ENCODE peak calls at places on chromosome 14, in eight cellular contexts. F is lower leg skin, M is cardiac fibroblast, W is GM23338, O is body of pancreas, T is AG09309, E is GM20000, B is sigmoid colon. P is an unnamed sample.

GRCh38 chr14:88879016-88879415 is 54.6 kb downstream of the TTC8 start:
- DNase-seq in M (peak; percentile 97), F (no peak), B (no peak), E (no peak), W (no peak), T (no peak), O (no peak), P (no peak)

GRCh38 chr14:41404121-41404520 is 202.6 kb upstream of the LRFN5 start:
- DNase-seq in M (peak; percentile 1), F (no peak), O (no peak), T (no peak), E (no peak), W (peak; percentile 10), B (no peak), P (no peak)

GRCh38 chr14:60064491-60065072 is 27.1 kb upstream of the PCNX4 start:
- DNase-seq in E (peak; percentile 31), O (no peak), F (no peak), W (peak; percentile 37), M (peak; percentile 67), T (no peak), B (no peak), P (no peak)

GRCh38 chr14:73633115-73633514 is 11.7 kb upstream of the DNAL1 start:
- DNase-seq in E (no peak), T (no peak), B (no peak), O (no peak), F (no peak), W (no peak), M (no peak), P (no peak)

GRCh38 chr14:103207038-103207403 is 83.8 kb downstream of the TNFAIP2 start:
- DNase-seq in M (peak; percentile 34), F (peak; percentile 87), B (peak; percentile 94), O (peak; percentile 73), E (no peak), W (peak; percentile 80), T (peak; percentile 49), P (peak; percentile 71)

GRCh38 chr14:59118171-59118570 is 70.3 kb upstream of the DAAM1 start:
- DNase-seq in B (no peak), T (no peak), O (no peak), F (no peak), W (no peak), M (no peak), E (no peak), P (no peak)

GRCh38 chr14:102645746-102646440 is 53.4 kb downstream of the RCOR1 start:
- DNase-seq in F (no peak), M (no peak), O (no peak), T (no peak), E (no peak), W (no peak), B (no peak), P (no peak)

GRCh38 chr14:99530407-99530806 is 49.2 kb downstream of the CCNK start:
- DNase-seq in W (no peak), F (no peak), E (no peak), B (no peak), O (no peak), M (no peak), T (no peak), P (no peak)

GRCh38 chr14:64705406-64706118 is 1.3 kb downstream of the PLEKHG3 start:
- DNase-seq in O (peak; percentile 33), W (no peak), T (no peak), E (peak; percentile 32), F (no peak), M (no peak), B (peak; percentile 80), P (peak; percentile 60)

GRCh38 chr14:29039171-29039570 is 272.6 kb downstream of the FOXG1 start:
- DNase-seq in W (peak; percentile 32), M (peak; percentile 18), T (no peak), B (no peak), F (no peak), E (no peak), O (no peak), P (no peak)

GRCh38 chr14:78417532-78417931 is 247.4 kb downstream of the NRXN3 start:
- DNase-seq in B (no peak), W (no peak), O (no peak), M (no peak), E (no peak), F (no peak), T (no peak), P (no peak)

GRCh38 chr14:100488057-100488456 is 99.2 kb downstream of the BEGAIN start:
- DNase-seq in E (no peak), B (no peak), O (no peak), F (no peak), T (no peak), M (no peak), W (no peak), P (no peak)

GRCh38 chr14:58107947-58108552 is 44.0 kb downstream of the ARMH4 start:
- DNase-seq in B (no peak), T (peak; percentile 40), F (peak; percentile 22), W (peak; percentile 75), M (peak; percentile 88), E (peak; percentile 47), O (peak; percentile 25), P (peak; percentile 32)

GRCh38 chr14:43647302-43647701 is 859.8 kb downstream of the FSCB start:
- DNase-seq in T (no peak), E (no peak), M (no peak), F (no peak), O (no peak), B (no peak), W (peak; percentile 33), P (no peak)

GRCh38 chr14:68726093-68726695 is 66.7 kb downstream of the ZFP36L1 start:
- DNase-seq in W (no peak), O (no peak), T (no peak), M (no peak), B (no peak), E (no peak), F (no peak), P (no peak)

GRCh38 chr14:106802413-106803364 is 1276.3 kb downstream of the TMEM121 start:
- DNase-seq in E (no peak), W (no peak), O (no peak), F (no peak), T (no peak), B (no peak), M (no peak), P (peak; percentile 45)

GRCh38 chr14:91892918-91893527 is 25.7 kb upstream of the TC2N start:
- DNase-seq in O (no peak), T (no peak), W (peak; percentile 83), M (no peak), B (peak; percentile 39), F (no peak), E (peak; percentile 37), P (no peak)

GRCh38 chr14:28596336-28596735 is 170.3 kb upstream of the FOXG1 start:
- DNase-seq in W (no peak), T (no peak), B (no peak), E (no peak), M (peak; percentile 54), O (no peak), F (no peak), P (no peak)

GRCh38 chr14:99537399-99537798 is 56.2 kb downstream of the CCNK start:
- DNase-seq in M (peak; percentile 76), O (peak; percentile 53), T (no peak), F (no peak), B (peak; percentile 91), E (no peak), W (peak; percentile 62), P (no peak)

GRCh38 chr14:80959448-80960006 is 4.1 kb downstream of the TSHR start:
- DNase-seq in E (peak; percentile 69), T (no peak), O (no peak), M (no peak), F (no peak), W (no peak), B (no peak), P (peak; percentile 27)

GRCh38 chr14:105410642-105411016 is 9.0 kb upstream of the MTA1 start:
- DNase-seq in B (no peak), E (no peak), W (no peak), T (no peak), M (no peak), F (no peak), O (no peak), P (no peak)

DNA sequence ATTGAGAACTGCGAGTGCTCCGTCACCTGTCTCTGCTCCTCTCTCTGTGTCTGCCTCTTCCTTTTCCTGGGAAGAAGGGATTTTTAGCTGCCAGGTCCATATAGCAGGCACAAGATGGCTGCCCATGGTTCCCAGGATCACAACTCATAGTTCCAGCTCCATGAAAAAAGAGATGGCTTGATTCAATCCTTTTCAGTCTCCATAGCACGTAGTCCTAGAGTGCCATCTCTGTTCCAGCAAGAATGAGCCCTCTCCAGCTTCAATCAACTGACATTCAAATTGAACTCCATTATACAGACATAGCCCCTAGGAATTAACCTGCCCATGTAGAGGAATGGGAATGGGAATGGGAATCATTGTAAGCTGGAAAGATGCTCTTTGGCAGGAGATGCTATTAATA is 34.7 kb upstream of the RTRAF start:
- DNase-seq in E (no peak), W (peak; percentile 42), B (no peak), O (no peak), F (no peak), T (no peak), M (no peak), P (no peak)
- TF ChIP-seq CTCF in E (no peak), W (peak; percentile 35), B (no peak), O (no peak), F (no peak), T (no peak), M (no peak), P (no peak)

GRCh38 chr14:39228044-39228443 is 5.7 kb upstream of the MIA2 start:
- DNase-seq in B (no peak), F (no peak), E (no peak), T (no peak), W (no peak), M (no peak), O (no peak), P (no peak)
- TF ChIP-seq CTCF in B (no peak), F (no peak), E (no peak), T (no peak), W (no peak), M (no peak), O (no peak), P (no peak)

GRCh38 chr14:62117010-62117717 is 354.9 kb downstream of the SNAPC1 start:
- DNase-seq in W (peak; percentile 99), B (peak; percentile 65), T (peak; percentile 7), F (no peak), O (peak; percentile 68), E (peak; percentile 69), M (peak; percentile 56), P (peak; percentile 26)
- TF ChIP-seq CTCF in W (peak; percentile 42), B (no peak), T (peak; percentile 40), F (no peak), O (peak; percentile 26), E (peak; percentile 18), M (peak; percentile 32), P (no peak)

DNA sequence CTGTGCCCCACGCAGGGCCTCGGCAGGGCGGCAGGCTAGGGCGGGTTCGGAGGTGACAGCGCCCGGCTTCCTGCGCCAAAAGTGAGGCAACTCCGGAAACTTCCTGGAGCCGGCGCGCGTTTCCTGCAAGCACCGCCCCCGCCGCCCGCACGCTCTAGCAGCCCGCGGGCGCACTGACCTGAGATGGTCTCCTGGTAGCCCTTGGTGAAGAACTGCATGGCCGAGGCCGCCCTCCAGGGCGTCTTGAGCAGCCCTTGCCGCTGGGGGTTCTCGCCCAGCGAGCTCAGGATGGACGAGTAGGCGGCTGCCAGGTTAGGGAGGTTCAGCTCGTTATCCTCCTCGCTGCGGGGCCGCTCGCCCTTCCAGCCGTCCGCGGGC is 494 bp downstream of the GCH1 start:
- DNase-seq in B (peak; percentile 87), E (peak; percentile 72), T (no peak), F (peak; percentile 58), W (peak; percentile 92), M (peak; percentile 67), O (peak; percentile 83), P (peak; percentile 79)
- TF ChIP-seq CTCF in B (no peak), E (no peak), T (no peak), F (no peak), W (no peak), M (peak; percentile 14), O (no peak), P (no peak)

P was measured in colonic mucosa.